ENCODE peak calls at places on chromosomes 1 and 21, in five cellular contexts. Y, G, P, T and X are unnamed samples.

GRCh38 chr1:202576816-202577215 is 133.4 kb downstream of the SYT2 start:
- DNase-seq in Y (peak), G (no peak), P (no peak), T (peak), X (no peak)

GRCh38 chr1:51329443-51330325 is 678 bp downstream of the TTC39A start:
- DNase-seq in P (no peak), Y (peak), G (no peak), T (no peak), X (no peak)

GRCh38 chr1:243254233-243254926 is 701 bp downstream of the CEP170 start:
- DNase-seq in Y (peak), T (peak), G (peak), P (peak), X (peak)

GRCh38 chr1:8816831-8817412 is 518 bp downstream of the RERE start:
- DNase-seq in T (no peak), Y (peak), G (peak), P (peak), X (peak)

GRCh38 chr1:14787604-14788003 is 189.1 kb downstream of the KAZN start:
- DNase-seq in T (no peak), G (peak), Y (no peak), P (no peak), X (no peak)

GRCh38 chr1:89822999-89823628 is 2.3 kb downstream of the LRRC8D start:
- DNase-seq in T (peak), P (no peak), G (no peak), Y (no peak), X (no peak)

GRCh38 chr21:37461494-37461893 is 94.9 kb downstream of the DYRK1A start:
- DNase-seq in Y (no peak), G (no peak), P (no peak), T (no peak), X (no peak)

GRCh38 chr21:16773206-16773605 is 739.6 kb upstream of the CXADR start:
- DNase-seq in T (peak), P (no peak), Y (no peak), G (no peak), X (no peak)

GRCh38 chr21:33029975-33030461 is 4.3 kb downstream of the OLIG2 start:
- DNase-seq in T (no peak), G (no peak), Y (no peak), P (no peak), X (no peak)

GRCh38 chr21:31334648-31335121 is 9.4 kb downstream of the TIAM1 start:
- DNase-seq in Y (no peak), T (no peak), P (no peak), G (no peak), X (no peak)

GRCh38 chr1:76302711-76303347 is 228.3 kb downstream of the ST6GALNAC3 start:
- DNase-seq in T (no peak), Y (no peak), G (no peak), P (no peak), X (no peak)

GRCh38 chr1:160637821-160638539 is 8.9 kb downstream of the SLAMF1 start:
- DNase-seq in P (no peak), T (no peak), Y (no peak), G (peak), X (no peak)

GRCh38 chr1:169824153-169824552 is 29.4 kb upstream of the METTL18 start:
- DNase-seq in T (no peak), P (no peak), Y (no peak), G (no peak), X (no peak)

GRCh38 chr1:17393225-17393624 is 21.2 kb downstream of the PADI6 start:
- DNase-seq in G (no peak), P (no peak), T (no peak), Y (no peak), X (no peak)

GRCh38 chr1:215526147-215526845 is 40.8 kb upstream of the KCTD3 start:
- DNase-seq in Y (no peak), T (peak), P (no peak), G (peak), X (no peak)

GRCh38 chr1:81511281-81511680 is 289.5 kb upstream of the ADGRL2 start:
- DNase-seq in P (no peak), Y (no peak), G (no peak), T (no peak), X (no peak)

GRCh38 chr1:20578062-20578461 is 10.8 kb upstream of the CDA start:
- DNase-seq in Y (no peak), T (peak), G (no peak), P (no peak), X (no peak)

GRCh38 chr1:160427625-160428024 is 27.3 kb downstream of the VANGL2 start:
- DNase-seq in T (no peak), Y (no peak), P (no peak), G (no peak), X (no peak)

GRCh38 chr21:38766987-38767722 is 38.6 kb upstream of the ETS2 start:
- DNase-seq in Y (no peak), G (no peak), P (no peak), T (no peak), X (no peak)

GRCh38 chr1:24189528-24189927 is 2.4 kb upstream of the IFNLR1 start:
- DNase-seq in P (no peak), Y (no peak), T (no peak), G (no peak), X (no peak)

GRCh38 chr21:35159881-35160280 is 110.8 kb upstream of the RUNX1 start:
- DNase-seq in G (no peak), Y (no peak), T (peak), P (no peak), X (no peak)

GRCh38 chr1:21669287-21670058 is at the start of gene RAP1GAP:
- DNase-seq in G (peak), P (peak), Y (no peak), T (no peak), X (no peak)

GRCh38 chr1:24925082-24925779 is 4.8 kb downstream of the RUNX3 start:
- DNase-seq in T (no peak), Y (no peak), G (no peak), P (no peak), X (no peak)

GRCh38 chr21:38284221-38284620 is 27.4 kb downstream of the KCNJ15 start:
- DNase-seq in G (no peak), P (no peak), T (no peak), Y (no peak), X (no peak)

GRCh38 chr1:116334015-116334547 is 39.0 kb upstream of the ATP1A1 start:
- DNase-seq in P (no peak), Y (peak), G (no peak), T (peak), X (no peak)

GRCh38 chr1:232968965-232969364 is 18.6 kb downstream of the NTPCR start:
- DNase-seq in Y (peak), P (no peak), G (no peak), T (no peak), X (no peak)

GRCh38 chr21:26506951-26507350 is 66.1 kb downstream of the CYYR1 start:
- DNase-seq in P (no peak), T (peak), G (no peak), Y (no peak), X (no peak)

GRCh38 chr21:15682977-15683376 is 46.8 kb upstream of the USP25 start:
- DNase-seq in Y (no peak), T (peak), G (no peak), P (no peak), X (no peak)

GRCh38 chr21:15682182-15682895 is 47.4 kb upstream of the USP25 start:
- DNase-seq in Y (no peak), T (peak), P (no peak), G (no peak), X (no peak)

DNA sequence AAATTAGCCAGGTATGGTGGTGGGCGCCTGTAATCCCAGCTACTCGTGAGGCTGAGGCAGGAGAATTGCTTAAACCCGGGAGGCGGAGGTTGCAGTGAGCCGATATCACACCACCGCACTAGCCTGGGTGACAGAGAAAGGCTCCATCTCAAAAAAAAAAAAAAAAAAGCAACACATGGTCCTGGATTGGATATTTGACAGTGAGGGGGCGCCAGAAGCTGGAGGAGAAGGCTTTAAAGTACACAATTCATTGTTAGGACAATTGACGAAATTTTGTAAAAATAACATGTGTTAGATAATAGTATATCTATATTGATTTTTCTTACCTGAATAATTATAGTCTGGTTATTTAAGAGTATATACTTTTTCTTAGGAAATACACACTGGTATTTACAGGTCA is 50.2 kb upstream of the USP25 start:
- DNase-seq in Y (no peak), G (no peak), T (no peak), P (no peak), X (no peak)
- TF ChIP-seq CTCF in Y (no peak), G (no peak), T (no peak), P (no peak), X (no peak)

GRCh38 chr1:156336242-156336641 is 1.9 kb downstream of the CCT3 start:
- DNase-seq in Y (no peak), G (no peak), P (no peak), T (no peak), X (no peak)
- TF ChIP-seq CTCF in Y (no peak), G (no peak), P (no peak), T (no peak), X (no peak)

GRCh38 chr1:2038229-2038628 is 12.0 kb upstream of the PRKCZ start:
- DNase-seq in G (no peak), P (no peak), Y (no peak), T (no peak), X (no peak)

GRCh38 chr1:2036287-2036686 is 13.9 kb upstream of the PRKCZ start:
- DNase-seq in T (no peak), G (no peak), Y (no peak), P (no peak), X (no peak)

GRCh38 chr1:2041305-2041704 is 8.9 kb upstream of the PRKCZ start:
- DNase-seq in Y (no peak), P (no peak), G (no peak), T (no peak), X (no peak)

GRCh38 chr1:2039251-2039650 is 11.0 kb upstream of the PRKCZ start:
- DNase-seq in P (no peak), T (no peak), G (no peak), Y (no peak), X (no peak)

GRCh38 chr1:2037314-2037979 is 12.8 kb upstream of the PRKCZ start:
- DNase-seq in Y (no peak), G (no peak), T (no peak), P (no peak), X (no peak)
- TF ChIP-seq CTCF in Y (no peak), G (no peak), T (no peak), P (no peak), X (no peak)

GRCh38 chr1:217059401-217059800 is 336.2 kb upstream of the ESRRG start:
- DNase-seq in Y (no peak), T (no peak), G (no peak), P (no peak), X (no peak)
- TF ChIP-seq CTCF in Y (no peak), T (no peak), G (no peak), P (no peak), X (no peak)